ENCODE peak calls at places on chromosomes 3 and 15, in five cellular contexts. P is omental fat pad, Q is Daoy, A is foreskin fibroblast, H is mucosa of descending colon. Y is an unnamed sample.

GRCh38 chr3:155651489-155652223 is 93.2 kb downstream of the PLCH1 start:
- DNase-seq in P (no peak), Q (no peak), A (no peak), H (no peak), Y (no peak)

GRCh38 chr3:153513236-153513635 is 351.2 kb downstream of the RAP2B start:
- DNase-seq in P (no peak), Q (no peak), A (no peak), H (peak), Y (no peak)

GRCh38 chr15:63040954-63041353 is 1.6 kb upstream of the TPM1 start:
- DNase-seq in P (no peak), Q (no peak), A (no peak), H (no peak), Y (no peak)

GRCh38 chr3:58532794-58533220 is 4.2 kb downstream of the ACOX2 start:
- DNase-seq in P (peak), Q (peak), A (peak), H (peak), Y (peak)

GRCh38 chr3:186998937-186999368 is 68.6 kb downstream of the ST6GAL1 start:
- DNase-seq in P (no peak), Q (no peak), A (no peak), H (no peak), Y (no peak)

GRCh38 chr15:98143116-98143515 is 182.6 kb downstream of the ARRDC4 start:
- DNase-seq in P (no peak), Q (no peak), A (no peak), H (no peak), Y (no peak)

GRCh38 chr15:28934645-28935044 is 48.9 kb downstream of the APBA2 start:
- DNase-seq in P (no peak), Q (no peak), A (no peak), H (no peak), Y (no peak)

GRCh38 chr3:181629029-181629428 is 82.7 kb upstream of the SOX2 start:
- DNase-seq in P (no peak), Q (peak), A (peak), H (no peak), Y (no peak)

GRCh38 chr3:172622916-172623700 is 87.8 kb downstream of the NCEH1 start:
- DNase-seq in P (no peak), Q (peak), A (no peak), H (peak), Y (no peak)

GRCh38 chr3:25113891-25114290 is 314.2 kb upstream of the RARB start:
- DNase-seq in P (no peak), Q (no peak), A (no peak), H (no peak), Y (no peak)

GRCh38 chr3:194396897-194397756 is 1.9 kb downstream of the GP5 start:
- DNase-seq in P (no peak), Q (no peak), A (no peak), H (no peak), Y (peak)

GRCh38 chr3:32315441-32315840 is 76.2 kb upstream of the CMTM7 start:
- DNase-seq in P (no peak), Q (no peak), A (no peak), H (no peak), Y (no peak)

GRCh38 chr3:194091141-194091540 is 44.8 kb upstream of the HES1 start:
- DNase-seq in P (no peak), Q (peak), A (peak), H (no peak), Y (no peak)

GRCh38 chr3:64445318-64446300 is 220.3 kb upstream of the PRICKLE2 start:
- DNase-seq in P (no peak), Q (peak), A (no peak), H (peak), Y (no peak)

GRCh38 chr3:17290894-17291293 is 406.1 kb downstream of the PLCL2 start:
- DNase-seq in P (no peak), Q (peak), A (no peak), H (no peak), Y (no peak)

GRCh38 chr15:31932581-31932980 is 97.7 kb upstream of the CHRNA7 start:
- DNase-seq in P (no peak), Q (peak), A (no peak), H (no peak), Y (no peak)

GRCh38 chr3:38004415-38005075 is 14.0 kb downstream of the VILL start:
- DNase-seq in P (peak), Q (peak), A (peak), H (peak), Y (peak)

GRCh38 chr3:136838641-136839555 is 20.0 kb downstream of the SLC35G2 start:
- DNase-seq in P (no peak), Q (peak), A (no peak), H (no peak), Y (no peak)

GRCh38 chr3:41198046-41198445 is 1.3 kb upstream of the CTNNB1 start:
- DNase-seq in P (no peak), Q (no peak), A (no peak), H (no peak), Y (no peak)

GRCh38 chr3:170306015-170306414 is 51.5 kb upstream of the SKIL start:
- DNase-seq in P (no peak), Q (no peak), A (no peak), H (no peak), Y (no peak)

GRCh38 chr3:37506968-37507535 is 332.7 kb upstream of the LRRFIP2 start:
- DNase-seq in P (no peak), Q (no peak), A (no peak), H (no peak), Y (no peak)

GRCh38 chr3:133377396-133377795 is 22.5 kb upstream of the BFSP2 start:
- DNase-seq in P (no peak), Q (peak), A (peak), H (no peak), Y (no peak)

GRCh38 chr15:64438653-64439447 is 21.5 kb upstream of the ZNF609 start:
- DNase-seq in P (no peak), Q (no peak), A (no peak), H (no peak), Y (no peak)

GRCh38 chr3:16374047-16375019 is 109.3 kb downstream of the OXNAD1 start:
- DNase-seq in P (no peak), Q (no peak), A (no peak), H (no peak), Y (no peak)

GRCh38 chr3:87694678-87695077 is 364.1 kb downstream of the CGGBP1 start:
- DNase-seq in P (no peak), Q (no peak), A (no peak), H (no peak), Y (no peak)

GRCh38 chr15:67049351-67050044 is 15.9 kb upstream of the SMAD3 start:
- DNase-seq in P (no peak), Q (peak), A (peak), H (peak), Y (no peak)

GRCh38 chr3:13718000-13718399 is 161.9 kb downstream of the WNT7A start:
- DNase-seq in P (no peak), Q (no peak), A (no peak), H (no peak), Y (no peak)

GRCh38 chr3:112979244-112979832 is 4.4 kb upstream of the CD200R1 start:
- DNase-seq in P (no peak), Q (peak), A (peak), H (peak), Y (no peak)

GRCh38 chr3:182364323-182364722 is 429.0 kb upstream of the ATP11B start:
- DNase-seq in P (no peak), Q (peak), A (no peak), H (peak), Y (no peak)

GRCh38 chr15:95134306-95135100 is 903.1 kb downstream of the MCTP2 start:
- DNase-seq in P (no peak), Q (no peak), A (no peak), H (no peak), Y (no peak)

Y was measured in T-helper 2 cell treated with Interferon-gamma antibody and Interleukin-4, amounts not matched to agents 5 μg/mL and 100 μg/mL, for 36 hours.